ENCODE peak calls at places on chromosomes 11 and 22, in nine cellular contexts. G is activated gamma-delta T cell; C is Calu3; O is sciatic nerve; H is effector CD4-positive, alpha-beta T cell; D is NCI-H460; R is activated CD8-positive, alpha-beta T cell treated with anti-CD3 and anti-CD28 coated beads for 36 hours; S is HEK293T; A is stimulated activated CD4-positive, alpha-beta T cell treated with anti-CD3 and anti-CD28 coated beads, Interleukin-15, amount 100 ng/mL, for 48 hours. F is an unnamed sample.

GRCh38 chr11:9151631-9152030 is 60.2 kb upstream of the SCUBE2 start:
- DNase-seq in S (no peak), H (no peak), D (no peak), R (no peak), G (no peak), C (no peak), A (no peak), O (no peak), F (no peak)

GRCh38 chr11:74233683-74234082 is 62.6 kb downstream of the PPME1 start:
- DNase-seq in R (no peak), S (no peak), G (no peak), A (no peak), D (no peak), H (no peak), O (no peak), C (no peak), F (no peak)

GRCh38 chr11:20020716-20021115 is 139.6 kb downstream of the DBX1 start:
- DNase-seq in D (no peak), S (no peak), H (no peak), C (no peak), A (no peak), O (no peak), R (no peak), G (no peak), F (no peak)

GRCh38 chr22:41009222-41009948 is 58.2 kb downstream of the RBX1 start:
- DNase-seq in G (no peak), O (no peak), C (no peak), R (no peak), D (no peak), A (no peak), S (no peak), H (no peak), F (no peak)

GRCh38 chr11:91700854-91701253 is 523.8 kb upstream of the FAT3 start:
- DNase-seq in R (no peak), H (no peak), D (no peak), S (no peak), A (no peak), G (no peak), C (no peak), O (no peak), F (no peak)

GRCh38 chr11:76664578-76665061 is 5.9 kb downstream of the LRRC32 start:
- DNase-seq in S (no peak), D (no peak), H (no peak), O (peak), A (no peak), G (no peak), R (peak), C (no peak), F (no peak)

GRCh38 chr22:40332319-40332781 is 13.9 kb upstream of the ADSL start:
- DNase-seq in A (no peak), S (no peak), H (no peak), O (peak), G (no peak), C (no peak), D (no peak), R (no peak), F (no peak)

GRCh38 chr22:43512279-43512678 is 100.5 kb downstream of the MPPED1 start:
- DNase-seq in D (no peak), R (no peak), A (no peak), H (no peak), G (no peak), C (no peak), S (no peak), O (no peak), F (no peak)

GRCh38 chr11:130677486-130678153 is 229.2 kb downstream of the ADAMTS15 start:
- DNase-seq in S (no peak), G (no peak), R (no peak), A (no peak), C (peak), H (no peak), O (no peak), D (no peak), F (peak)

GRCh38 chr11:66856496-66857233 is at the start of gene LRFN4:
- DNase-seq in G (peak), A (no peak), R (no peak), C (peak), D (no peak), O (peak), H (peak), S (peak), F (peak)

GRCh38 chr22:45254789-45255261 is 14.1 kb upstream of the KIAA0930 start:
- DNase-seq in C (no peak), S (no peak), A (no peak), R (peak), D (no peak), G (no peak), O (no peak), H (no peak), F (no peak)

GRCh38 chr11:2551131-2551530 is 106.3 kb downstream of the KCNQ1 start:
- DNase-seq in C (no peak), H (no peak), A (no peak), O (peak), R (no peak), G (no peak), S (no peak), D (no peak), F (no peak)

GRCh38 chr11:2234963-2235362 is 35.4 kb downstream of the ASCL2 start:
- DNase-seq in H (no peak), R (no peak), C (no peak), D (no peak), S (no peak), O (no peak), A (no peak), G (no peak), F (peak)

GRCh38 chr22:42813501-42813900 is 43.6 kb downstream of the ARFGAP3 start:
- DNase-seq in R (no peak), O (no peak), H (no peak), A (no peak), D (no peak), S (no peak), C (no peak), G (no peak), F (no peak)

GRCh38 chr22:48226026-48227013 is 1463.9 kb downstream of the TBC1D22A start:
- DNase-seq in D (no peak), A (no peak), G (no peak), O (no peak), C (no peak), H (no peak), S (no peak), R (no peak), F (no peak)

GRCh38 chr11:36131719-36132349 is 157.4 kb downstream of the COMMD9 start:
- DNase-seq in O (peak), D (no peak), H (no peak), S (peak), G (no peak), R (peak), C (peak), A (no peak), F (peak)

GRCh38 chr11:121521145-121522042 is 68.6 kb upstream of the SORL1-AS1 start:
- DNase-seq in D (no peak), A (no peak), S (no peak), G (no peak), H (no peak), C (no peak), O (no peak), R (no peak), F (no peak)

GRCh38 chr22:22882033-22882717 is 5.4 kb upstream of the IGLL5 start:
- DNase-seq in C (peak), A (no peak), D (no peak), O (no peak), H (no peak), G (no peak), R (peak), S (no peak), F (no peak)

GRCh38 chr22:20524004-20524481 is 16.6 kb downstream of the MED15 start:
- DNase-seq in G (no peak), C (no peak), O (no peak), A (no peak), S (peak), D (no peak), R (peak), H (no peak), F (no peak)

GRCh38 chr22:48488149-48488551 is 1339.5 kb downstream of the BRD1 start:
- DNase-seq in O (no peak), S (no peak), R (no peak), C (no peak), G (no peak), H (no peak), D (no peak), A (no peak), F (no peak)

GRCh38 chr11:94201004-94201465 is 72.4 kb downstream of the PANX1 start:
- DNase-seq in O (no peak), R (no peak), H (no peak), D (no peak), S (no peak), A (no peak), G (no peak), C (no peak), F (no peak)

GRCh38 chr11:26276798-26277424 is 55.0 kb upstream of the ANO3 start:
- DNase-seq in H (peak), C (peak), O (peak), A (no peak), S (peak), R (peak), D (peak), G (no peak), F (peak)

GRCh38 chr11:113835306-113835705 is 40.1 kb downstream of the USP28 start:
- DNase-seq in G (no peak), O (no peak), A (no peak), R (no peak), C (no peak), H (no peak), S (no peak), D (no peak), F (no peak)

GRCh38 chr11:130434521-130435223 is 6.3 kb upstream of the ADAMTS8 start:
- DNase-seq in R (peak), D (peak), H (peak), O (peak), A (peak), S (peak), G (no peak), C (peak), F (peak)

GRCh38 chr22:45546333-45547015 is 43.8 kb downstream of the FBLN1 start:
- DNase-seq in R (no peak), C (no peak), S (no peak), G (no peak), H (no peak), A (no peak), D (no peak), O (no peak), F (no peak)

GRCh38 chr11:73399159-73400090 is 23.2 kb downstream of the RELT start:
- DNase-seq in S (no peak), R (no peak), G (no peak), C (no peak), A (no peak), H (no peak), D (no peak), O (no peak), F (no peak)

GRCh38 chr11:70671083-70671482 is 272.8 kb downstream of the CTTN start:
- DNase-seq in S (no peak), G (no peak), O (no peak), C (no peak), A (no peak), H (no peak), R (no peak), D (no peak), F (peak)